ENCODE peak calls at places on chromosomes 4 and X, in six cellular contexts. K, Y, F, U, A and O are unnamed samples.
A peak's percentile ranks its signal among the peaks of the same experiment; 100 is the strongest.

GRCh38 chr4:150206265-150206664 is 128.0 kb downstream of the DCLK2 start:
- DNase-seq in Y (no peak), F (no peak), K (no peak), U (no peak), A (no peak), O (no peak)

GRCh38 chrX:131741103-131741581 is 197.3 kb downstream of the OR13H1 start:
- DNase-seq in Y (no peak), F (no peak), K (no peak), U (peak; percentile 50), A (no peak), O (no peak)

GRCh38 chr4:38601244-38601915 is 62.6 kb upstream of the KLF3 start:
- DNase-seq in F (no peak), U (peak; percentile 44), A (no peak), Y (peak; percentile 62), K (no peak), O (peak; percentile 39)

GRCh38 chrX:68929332-68930150 is 100.7 kb downstream of the EFNB1 start:
- DNase-seq in A (no peak), Y (peak; percentile 86), U (peak; percentile 14), F (no peak), K (no peak), O (no peak)

GRCh38 chr4:4415107-4415805 is 28.4 kb downstream of the NSG1 start:
- DNase-seq in A (no peak), Y (no peak), K (no peak), U (peak; percentile 13), F (no peak), O (no peak)

GRCh38 chr4:84499065-84499982 is at the start of gene NKX6-1:
- DNase-seq in K (no peak), F (no peak), A (no peak), Y (peak; percentile 93), U (peak; percentile 78), O (no peak)

GRCh38 chr4:71550220-71551190 is 211.7 kb downstream of the SLC4A4 start:
- DNase-seq in F (no peak), U (peak; percentile 53), A (no peak), Y (peak; percentile 11), K (no peak), O (no peak)

GRCh38 chr4:113760094-113760851 is 1.3 kb downstream of the CAMK2D start:
- DNase-seq in U (peak; percentile 36), F (peak; percentile 64), K (peak; percentile 34), Y (peak; percentile 18), A (peak; percentile 6), O (no peak)

GRCh38 chr4:649751-650310 is 24.2 kb downstream of the ATP5ME start:
- DNase-seq in Y (no peak), K (no peak), F (no peak), U (no peak), A (no peak), O (no peak)

GRCh38 chrX:100710816-100711215 is 21.1 kb downstream of the SYTL4 start:
- DNase-seq in Y (no peak), U (no peak), K (no peak), A (no peak), F (no peak), O (no peak)

GRCh38 chr4:58247792-58248191 is 1137.6 kb upstream of the IGFBP7 start:
- DNase-seq in Y (peak; percentile 5), U (peak; percentile 35), F (peak; percentile 4), A (no peak), K (no peak), O (no peak)

GRCh38 chr4:13196721-13197120 is 287.4 kb downstream of the RAB28 start:
- DNase-seq in K (no peak), Y (no peak), F (no peak), U (no peak), A (no peak), O (no peak)

GRCh38 chr4:67809502-67809901 is 55.3 kb upstream of the GNRHR start:
- DNase-seq in Y (no peak), U (no peak), F (no peak), A (no peak), K (no peak), O (no peak)

GRCh38 chr4:1509366-1509765 is 103.1 kb upstream of the NKX1-1 start:
- DNase-seq in Y (no peak), F (no peak), K (no peak), U (no peak), A (no peak), O (no peak)

GRCh38 chrX:30824275-30824674 is 64.8 kb downstream of the TAB3 start:
- DNase-seq in A (no peak), U (no peak), K (no peak), Y (no peak), F (no peak), O (no peak)

GRCh38 chr4:145773581-145774234 is 93.8 kb downstream of the C4orf51 start:
- DNase-seq in K (no peak), F (no peak), A (no peak), Y (no peak), U (no peak), O (no peak)

GRCh38 chrX:19875051-19875432 is 12.4 kb downstream of the SH3KBP1 start:
- DNase-seq in K (peak; percentile 49), U (no peak), Y (peak; percentile 84), F (no peak), A (no peak), O (no peak)